ENCODE peak calls at places on chromosomes 6 and 20, in seven cellular contexts. V is body of pancreas, Y is HFF-Myc, J is IMR-90, P is mucosa of descending colon, F is Caco-2, X is psoas muscle. H is an unnamed sample.

GRCh38 chr6:140644017-140644416 is 1269.6 kb upstream of the CITED2 start:
- DNase-seq in V (no peak), Y (no peak), J (no peak), P (no peak), F (no peak), X (no peak), H (no peak)

GRCh38 chr6:87407531-87407895 is 259 bp upstream of the CFAP206 start:
- DNase-seq in V (no peak), Y (no peak), J (peak), P (no peak), F (no peak), X (no peak), H (no peak)

GRCh38 chr20:61436268-61436667 is 184.2 kb downstream of the CDH4 start:
- DNase-seq in V (no peak), Y (no peak), J (peak), P (no peak), F (no peak), X (no peak), H (peak)

GRCh38 chr6:90610291-90610670 is 23.4 kb upstream of the MAP3K7 start:
- DNase-seq in V (no peak), Y (no peak), J (no peak), P (no peak), F (no peak), X (no peak), H (no peak)

GRCh38 chr6:134103004-134103403 is 50.6 kb upstream of the SLC2A12 start:
- DNase-seq in V (peak), Y (no peak), J (no peak), P (no peak), F (no peak), X (no peak), H (no peak)

GRCh38 chr6:130978660-130979396 is 84.2 kb downstream of the EPB41L2 start:
- DNase-seq in V (no peak), Y (no peak), J (no peak), P (no peak), F (no peak), X (no peak), H (no peak)

GRCh38 chr6:84773431-84774173 is 9.2 kb upstream of the TBX18 start:
- DNase-seq in V (no peak), Y (no peak), J (no peak), P (no peak), F (no peak), X (peak), H (no peak)

GRCh38 chr20:8131598-8132014 is 460 bp upstream of the PLCB1 start:
- DNase-seq in V (no peak), Y (no peak), J (peak), P (no peak), F (no peak), X (no peak), H (no peak)

GRCh38 chr20:62139636-62140035 is 3.6 kb downstream of the PSMA7 start:
- DNase-seq in V (no peak), Y (no peak), J (no peak), P (no peak), F (no peak), X (no peak), H (no peak)

GRCh38 chr6:38034269-38034914 is 214.9 kb downstream of the ZFAND3 start:
- DNase-seq in V (no peak), Y (no peak), J (peak), P (no peak), F (peak), X (no peak), H (peak)

GRCh38 chr6:134983823-134984222 is 33.9 kb upstream of the ALDH8A1 start:
- DNase-seq in V (no peak), Y (no peak), J (no peak), P (no peak), F (no peak), X (no peak), H (no peak)

DNA sequence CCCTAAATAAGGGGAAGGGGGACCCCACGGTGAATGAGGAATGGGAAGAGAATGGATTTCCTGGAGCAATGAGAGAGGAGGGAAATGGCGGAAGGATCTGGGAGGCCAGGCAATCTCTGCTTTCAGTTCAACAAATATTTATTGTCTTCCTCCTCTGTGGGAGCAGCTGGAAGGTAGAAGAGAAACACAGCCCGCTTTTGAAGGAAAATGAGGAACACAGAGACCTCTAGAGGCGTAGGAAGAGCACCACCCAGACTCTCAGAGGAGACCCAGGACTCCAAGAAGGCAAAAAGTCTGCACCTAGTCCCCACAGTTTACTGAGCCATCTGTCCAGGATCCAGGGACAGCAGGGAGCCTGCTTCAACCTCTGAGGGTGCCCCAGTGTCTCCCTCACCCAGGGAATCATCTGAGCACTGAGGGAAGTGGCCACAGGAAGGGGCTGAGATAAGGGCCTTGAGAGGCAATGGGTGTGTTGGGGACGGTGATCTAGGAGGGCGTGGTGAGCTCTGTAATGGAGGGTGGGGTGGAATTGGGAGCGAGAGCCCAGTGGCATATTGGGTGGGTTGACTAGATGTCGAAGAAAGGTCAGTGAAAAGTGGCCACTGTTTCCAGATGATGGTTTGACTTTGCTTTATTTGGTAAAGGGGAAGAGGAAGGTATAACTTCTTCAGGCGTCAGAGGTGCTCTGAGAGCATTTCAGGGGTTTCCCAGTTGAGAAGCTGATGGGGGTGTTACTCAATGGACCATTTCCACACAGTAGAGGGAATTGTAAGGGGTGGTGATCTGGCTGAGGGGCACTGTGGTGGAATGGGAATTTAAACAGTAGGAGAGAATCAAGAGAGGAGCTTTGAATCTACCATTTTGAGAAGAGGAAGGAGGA is 610 bp downstream of the PSORS1C1 start:
- DNase-seq in V (no peak), Y (no peak), J (peak), P (no peak), F (no peak), X (no peak), H (peak)
- TF ChIP-seq CTCF in V (no peak), Y (peak), J (peak), P (no peak), F (no peak), X (no peak), H (peak)

GRCh38 chr20:21510995-21511394 is 2.9 kb downstream of the NKX2-2 start:
- DNase-seq in V (no peak), Y (no peak), J (no peak), P (no peak), F (no peak), X (no peak), H (no peak)

GRCh38 chr20:21509079-21509596 is 4.7 kb downstream of the NKX2-2 start:
- DNase-seq in V (no peak), Y (no peak), J (no peak), P (no peak), F (no peak), X (no peak), H (no peak)

GRCh38 chr20:21510414-21510971 is 3.4 kb downstream of the NKX2-2 start:
- DNase-seq in V (no peak), Y (no peak), J (no peak), P (no peak), F (no peak), X (no peak), H (no peak)

GRCh38 chr20:21508230-21509078 is 5.4 kb downstream of the NKX2-2 start:
- DNase-seq in V (no peak), Y (no peak), J (no peak), P (no peak), F (no peak), X (no peak), H (no peak)

DNA sequence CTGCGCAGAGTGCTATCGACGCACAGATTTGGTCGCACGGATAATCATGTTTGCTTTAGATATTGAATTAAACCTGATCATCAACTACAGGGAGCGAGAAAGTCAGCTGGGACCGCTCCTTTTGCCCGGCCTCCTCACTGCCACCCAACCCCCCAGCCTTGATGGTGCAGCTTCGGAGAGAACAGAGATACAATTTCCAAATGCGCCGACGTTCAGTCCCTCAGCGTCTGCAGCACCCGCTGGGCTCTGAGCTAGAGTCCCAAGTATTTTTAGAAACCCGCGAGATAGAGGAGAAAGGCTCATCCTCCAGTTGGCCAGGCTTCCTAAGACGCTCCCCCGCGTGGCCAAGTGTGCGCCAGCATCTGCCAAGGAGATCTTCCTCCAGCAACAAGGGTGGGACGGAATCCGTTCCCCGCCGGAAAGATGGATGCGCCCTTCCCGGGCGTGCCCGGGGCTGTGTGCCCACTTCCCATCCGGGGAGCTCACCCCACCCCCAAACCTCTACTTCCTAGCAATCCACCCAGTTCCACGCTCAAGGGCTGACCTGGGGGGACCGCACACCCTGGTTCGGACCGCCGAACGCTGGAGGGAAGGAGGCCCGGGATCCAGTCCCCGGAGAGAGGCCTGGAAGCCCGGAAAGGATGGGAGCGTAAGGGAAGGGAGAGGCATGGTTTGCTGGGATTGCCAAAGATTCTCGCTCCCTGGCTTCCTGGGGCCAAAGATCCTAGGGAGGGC is 4.1 kb downstream of the NKX2-2 start:
- DNase-seq in V (no peak), Y (no peak), J (peak), P (no peak), F (no peak), X (no peak), H (no peak)
- H3K4me3 ChIP-seq in V (no peak), Y (peak), J (no peak), P (no peak), F (no peak), X (peak), H (peak)

GRCh38 chr20:31662372-31662854 is 24.7 kb downstream of the COX4I2 start:
- DNase-seq in V (no peak), Y (no peak), J (no peak), P (no peak), F (no peak), X (no peak), H (no peak)

GRCh38 chr20:31663838-31664695 is 26.4 kb downstream of the COX4I2 start:
- DNase-seq in V (peak), Y (no peak), J (no peak), P (peak), F (peak), X (no peak), H (no peak)

GRCh38 chr20:31664696-31665354 is 27.1 kb downstream of the COX4I2 start:
- DNase-seq in V (no peak), Y (no peak), J (no peak), P (peak), F (no peak), X (no peak), H (no peak)

GRCh38 chr20:31663524-31663837 is 25.8 kb downstream of the COX4I2 start:
- DNase-seq in V (no peak), Y (no peak), J (no peak), P (no peak), F (no peak), X (no peak), H (no peak)

GRCh38 chr20:31661625-31662371 is 24.1 kb downstream of the COX4I2 start:
- DNase-seq in V (peak), Y (no peak), J (peak), P (peak), F (peak), X (peak), H (no peak)
- TF ChIP-seq CTCF in V (peak), Y (peak), J (peak), P (peak), F (peak), X (peak), H (peak)

DNA sequence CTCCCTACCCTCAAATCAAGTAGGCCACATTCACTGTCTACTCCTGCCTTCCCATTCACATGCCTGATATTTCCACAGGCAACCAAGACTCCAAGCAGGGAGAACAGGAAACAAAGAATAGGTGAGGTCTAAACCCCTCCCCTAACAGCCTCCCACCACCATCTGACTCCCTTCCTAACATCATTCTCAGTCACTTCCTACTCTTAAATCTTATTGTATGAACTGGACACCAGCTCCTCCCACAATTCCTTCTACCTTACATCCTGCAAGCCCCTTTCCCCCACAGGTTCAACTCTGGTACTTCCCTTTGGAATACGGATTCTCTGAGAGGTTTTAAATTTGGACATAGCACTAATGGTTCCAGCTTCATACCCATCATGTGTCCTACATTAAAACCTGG is 944 bp upstream of the C6orf136 start:
- DNase-seq in V (no peak), Y (no peak), J (no peak), P (no peak), F (no peak), X (no peak), H (no peak)
- H3K4me3 ChIP-seq in V (no peak), Y (no peak), J (no peak), P (no peak), F (no peak), X (no peak), H (no peak)

DNA sequence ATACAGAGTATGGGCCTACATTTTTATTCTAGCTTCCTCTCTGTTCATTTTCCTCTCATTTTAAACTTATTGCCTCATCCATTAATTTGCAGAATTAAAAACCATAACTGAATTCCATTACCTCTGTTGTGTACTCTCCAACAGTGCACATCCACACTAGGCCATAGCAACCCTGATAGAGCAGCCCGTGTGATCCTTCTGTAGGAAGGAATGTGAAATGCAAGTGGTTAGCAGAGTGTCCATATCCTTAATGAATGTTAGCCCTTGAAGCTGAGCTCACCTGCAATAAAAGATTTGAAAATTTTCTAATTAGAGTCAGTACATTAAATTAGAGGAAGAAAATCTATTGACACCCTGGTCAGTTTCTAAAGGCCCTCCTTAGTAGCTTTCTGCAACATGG is 6.5 kb upstream of the GRIK2 start:
- DNase-seq in V (no peak), Y (no peak), J (no peak), P (no peak), F (peak), X (no peak), H (no peak)
- TF ChIP-seq CTCF in V (no peak), Y (peak), J (peak), P (no peak), F (peak), X (no peak), H (peak)

GRCh38 chr6:93675856-93676255 is 256.5 kb upstream of the EPHA7 start:
- DNase-seq in V (no peak), Y (no peak), J (no peak), P (no peak), F (no peak), X (no peak), H (no peak)

GRCh38 chr6:93678841-93679454 is 259.6 kb upstream of the EPHA7 start:
- DNase-seq in V (no peak), Y (no peak), J (no peak), P (no peak), F (no peak), X (no peak), H (peak)

GRCh38 chr6:93676506-93676905 is 257.1 kb upstream of the EPHA7 start:
- DNase-seq in V (no peak), Y (no peak), J (no peak), P (no peak), F (no peak), X (no peak), H (no peak)

GRCh38 chr6:93679836-93680235 is 260.5 kb upstream of the EPHA7 start:
- DNase-seq in V (no peak), Y (no peak), J (no peak), P (no peak), F (no peak), X (no peak), H (no peak)

DNA sequence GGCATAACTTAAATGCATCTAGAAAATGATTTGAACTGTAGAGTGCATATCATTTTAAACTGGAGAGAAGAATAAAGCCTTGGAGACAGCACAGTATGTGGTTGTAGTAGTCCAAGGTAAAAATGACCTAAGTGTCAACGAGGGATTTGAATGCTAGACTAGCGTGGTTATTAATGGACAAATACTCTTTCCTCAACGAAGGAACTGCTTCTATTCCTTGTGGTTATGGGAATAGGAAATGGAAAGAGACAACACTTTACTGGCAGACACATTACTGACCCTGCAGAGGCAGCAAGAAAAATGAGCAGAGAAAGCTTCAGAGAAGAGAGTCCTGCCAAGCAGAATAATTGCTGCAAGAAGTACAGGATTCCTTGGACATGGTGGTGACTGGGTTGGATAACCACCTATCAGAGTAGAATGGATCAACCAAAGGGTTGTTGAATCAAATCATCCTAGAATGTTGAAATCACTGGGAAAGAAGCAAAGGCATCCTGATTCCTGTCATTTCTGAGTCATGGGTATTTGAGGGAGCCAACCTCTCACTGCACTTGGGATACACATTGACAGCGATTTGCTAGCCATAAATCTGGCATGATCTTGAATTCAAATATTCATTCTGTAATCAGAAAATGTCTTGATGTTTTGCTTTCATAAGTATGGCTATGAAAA is 258.1 kb upstream of the EPHA7 start:
- DNase-seq in V (no peak), Y (no peak), J (no peak), P (no peak), F (no peak), X (no peak), H (no peak)
- H3K4me3 ChIP-seq in V (no peak), Y (no peak), J (no peak), P (no peak), F (no peak), X (no peak), H (no peak)

GRCh38 chr20:50568549-50568942 is 58.4 kb downstream of the PTPN1 start:
- DNase-seq in V (no peak), Y (no peak), J (no peak), P (no peak), F (no peak), X (no peak), H (no peak)

GRCh38 chr20:50571466-50571865 is 61.3 kb downstream of the PTPN1 start:
- DNase-seq in V (no peak), Y (no peak), J (no peak), P (no peak), F (no peak), X (no peak), H (no peak)

GRCh38 chr20:50572922-50573777 is 63.0 kb downstream of the PTPN1 start:
- DNase-seq in V (no peak), Y (no peak), J (peak), P (no peak), F (no peak), X (peak), H (peak)

GRCh38 chr20:50567860-50568548 is 57.8 kb downstream of the PTPN1 start:
- DNase-seq in V (no peak), Y (no peak), J (no peak), P (no peak), F (no peak), X (no peak), H (no peak)

GRCh38 chr20:50569864-50570836 is 60.0 kb downstream of the PTPN1 start:
- DNase-seq in V (no peak), Y (no peak), J (peak), P (peak), F (peak), X (no peak), H (no peak)
- TF ChIP-seq CTCF in V (no peak), Y (peak), J (peak), P (no peak), F (peak), X (no peak), H (peak)

GRCh38 chr6:110102411-110102810 is 77.1 kb downstream of the WASF1 start:
- DNase-seq in V (no peak), Y (no peak), J (no peak), P (no peak), F (no peak), X (no peak), H (no peak)

GRCh38 chr6:110098511-110099116 is 80.9 kb downstream of the WASF1 start:
- DNase-seq in V (no peak), Y (no peak), J (no peak), P (no peak), F (no peak), X (no peak), H (no peak)

GRCh38 chr6:110105296-110105695 is 74.2 kb downstream of the WASF1 start:
- DNase-seq in V (no peak), Y (no peak), J (no peak), P (no peak), F (no peak), X (no peak), H (no peak)

GRCh38 chr6:110101885-110102284 is 77.6 kb downstream of the WASF1 start:
- DNase-seq in V (no peak), Y (no peak), J (no peak), P (no peak), F (no peak), X (no peak), H (no peak)

GRCh38 chr6:110103260-110103659 is 76.2 kb downstream of the WASF1 start:
- DNase-seq in V (no peak), Y (no peak), J (no peak), P (no peak), F (no peak), X (no peak), H (no peak)
- H3K4me3 ChIP-seq in V (no peak), Y (no peak), J (no peak), P (no peak), F (no peak), X (no peak), H (no peak)

GRCh38 chr6:136528477-136528876 is 21.7 kb downstream of the MAP7 start:
- DNase-seq in V (no peak), Y (no peak), J (no peak), P (no peak), F (no peak), X (no peak), H (no peak)
- TF ChIP-seq CTCF in V (no peak), Y (no peak), J (no peak), P (no peak), F (no peak), X (no peak), H (no peak)

H was measured in astrocyte of the cerebellum.